ENCODE peak calls at places on chromosome 21, in six cellular contexts. M is K562, D is uterus, P is spleen, Q is gastrocnemius medialis, C is suprapubic skin. U is an unnamed sample.

GRCh38 chr21:42480736-42481135 is 15.3 kb downstream of the RSPH1 start:
- DNase-seq in P (no peak), M (no peak), C (no peak), Q (no peak), D (no peak), U (no peak)

GRCh38 chr21:41965447-41966340 is 11.9 kb upstream of the C2CD2 start:
- DNase-seq in Q (no peak), M (no peak), P (peak; percentile 57), D (no peak), C (no peak), U (no peak)

GRCh38 chr21:41852929-41853320 is 26.2 kb downstream of the PRDM15 start:
- DNase-seq in D (no peak), M (no peak), P (peak; percentile 36), Q (no peak), C (no peak), U (no peak)

GRCh38 chr21:31926498-31926897 is 53.7 kb downstream of the HUNK start:
- DNase-seq in C (no peak), P (no peak), D (no peak), Q (no peak), M (no peak), U (no peak)

GRCh38 chr21:31476551-31477120 is 132.6 kb upstream of the TIAM1 start:
- DNase-seq in M (no peak), P (no peak), D (no peak), Q (no peak), C (no peak), U (no peak)

GRCh38 chr21:40386301-40386911 is 460.6 kb downstream of the DSCAM start:
- DNase-seq in C (peak; percentile 55), M (peak; percentile 36), D (no peak), Q (no peak), P (peak; percentile 77), U (no peak)

GRCh38 chr21:35377505-35378090 is 328.5 kb upstream of the RUNX1 start:
- DNase-seq in D (no peak), Q (no peak), P (no peak), M (no peak), C (no peak), U (no peak)

GRCh38 chr21:35943752-35944151 is 116.6 kb downstream of the SETD4 start:
- DNase-seq in D (no peak), P (no peak), Q (no peak), M (no peak), C (no peak), U (no peak)

GRCh38 chr21:42193131-42193671 is 25.7 kb upstream of the ABCG1 start:
- DNase-seq in D (no peak), Q (no peak), M (no peak), P (no peak), C (no peak), U (no peak)

GRCh38 chr21:33552999-33553598 is 10.3 kb downstream of the SON start:
- DNase-seq in P (no peak), C (no peak), D (no peak), Q (no peak), M (no peak), U (no peak)

GRCh38 chr21:18954415-18954972 is 550.9 kb upstream of the TMPRSS15 start:
- DNase-seq in C (no peak), D (no peak), Q (no peak), M (no peak), P (no peak), U (no peak)

GRCh38 chr21:16409341-16409740 is 679.6 kb downstream of the USP25 start:
- DNase-seq in Q (no peak), P (no peak), C (no peak), D (no peak), M (no peak), U (no peak)

GRCh38 chr21:42707207-42707830 is 53.9 kb downstream of the PDE9A start:
- DNase-seq in P (no peak), D (no peak), C (no peak), Q (no peak), M (no peak), U (peak; percentile 76)

GRCh38 chr21:34801519-34802132 is 132.8 kb downstream of the CLIC6 start:
- DNase-seq in C (no peak), Q (no peak), P (no peak), M (peak; percentile 21), D (no peak), U (no peak)

GRCh38 chr21:33025471-33026298 is at the start of gene OLIG2:
- DNase-seq in M (no peak), C (no peak), D (no peak), Q (no peak), P (no peak), U (peak; percentile 82)

GRCh38 chr21:21631961-21632360 is 633.8 kb downstream of the NCAM2 start:
- DNase-seq in M (no peak), D (no peak), P (no peak), Q (no peak), C (no peak), U (no peak)

GRCh38 chr21:34702341-34702807 is 33.6 kb downstream of the CLIC6 start:
- DNase-seq in Q (no peak), M (no peak), D (peak; percentile 67), P (no peak), C (peak; percentile 86), U (peak; percentile 92)

GRCh38 chr21:33127154-33127893 is 57.4 kb downstream of the OLIG1 start:
- DNase-seq in C (peak; percentile 69), Q (peak; percentile 27), P (peak; percentile 84), D (peak; percentile 36), M (peak; percentile 77), U (peak; percentile 88)

GRCh38 chr21:33237446-33237845 is 7.7 kb downstream of the IFNAR2 start:
- DNase-seq in Q (no peak), M (no peak), D (no peak), C (no peak), P (no peak), U (no peak)

GRCh38 chr21:35711213-35711612 is 349.1 kb downstream of the SETD4 start:
- DNase-seq in C (no peak), Q (no peak), M (no peak), D (no peak), P (no peak), U (no peak)

GRCh38 chr21:34061983-34062382 is 11.4 kb upstream of the MRPS6 start:
- DNase-seq in M (peak; percentile 62), D (no peak), P (no peak), C (no peak), Q (no peak), U (no peak)

GRCh38 chr21:41068411-41069304 is 99.3 kb upstream of the BACE2 start:
- DNase-seq in P (peak; percentile 92), C (peak; percentile 80), M (peak; percentile 81), Q (peak; percentile 35), D (peak; percentile 50), U (peak; percentile 95)

DNA sequence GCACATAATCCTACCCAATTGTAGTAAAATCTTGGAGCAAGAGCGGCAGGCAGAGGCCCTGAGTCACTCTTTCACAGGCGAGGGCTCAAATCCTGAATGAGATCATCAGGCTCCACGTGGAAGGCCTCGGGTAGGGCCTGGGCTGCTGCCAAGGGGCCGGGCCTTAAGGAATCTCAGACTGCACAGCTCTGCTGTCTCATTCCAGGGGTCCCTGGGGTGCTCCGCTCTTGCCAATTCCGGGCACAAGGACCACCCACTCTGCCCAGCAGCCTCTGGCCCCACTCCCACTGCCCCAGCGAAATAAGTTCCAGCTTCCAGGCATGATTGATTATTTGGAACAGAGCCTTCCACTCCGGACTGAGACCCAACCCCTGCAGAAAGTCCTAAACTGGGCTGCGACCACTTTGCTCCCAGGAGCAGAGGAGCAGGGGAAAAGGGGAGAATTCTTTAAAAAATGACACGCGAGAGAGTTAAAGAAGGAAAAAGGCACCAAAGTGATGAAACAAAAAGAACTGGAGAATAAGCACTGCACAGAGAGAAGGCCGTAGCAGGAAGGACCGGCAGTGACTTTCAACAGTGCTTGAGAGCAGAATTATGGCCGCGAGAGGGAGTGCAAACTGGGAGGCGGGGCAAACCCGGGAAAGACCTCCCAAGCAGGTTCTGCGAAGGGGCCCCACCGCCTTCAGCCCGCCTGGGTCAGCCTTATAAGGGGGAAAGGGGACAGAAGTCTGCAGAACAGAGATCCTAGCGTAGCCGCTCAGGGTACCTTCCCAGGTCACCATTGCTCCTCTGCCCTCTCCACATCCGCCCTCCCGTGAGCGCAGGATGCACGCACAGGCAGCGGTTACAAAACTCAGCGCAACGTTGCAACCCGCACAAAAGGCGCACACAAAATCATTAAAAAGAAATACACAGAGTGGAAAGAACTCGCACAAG is 2.0 kb downstream of the ADAMTS1 start:
- DNase-seq in D (peak; percentile 95), M (no peak), C (peak; percentile 95), P (peak; percentile 80), Q (peak; percentile 85), U (peak; percentile 90)
- TF ChIP-seq POLR2A in D (peak; percentile 52), M (no peak), C (no peak), P (no peak), Q (peak; percentile 57), U (no peak)

GRCh38 chr21:46456750-46457149 is 1.9 kb upstream of the DIP2A start:
- DNase-seq in Q (no peak), M (no peak), P (no peak), D (no peak), C (peak; percentile 53), U (no peak)

GRCh38 chr21:46457801-46458314 is 833 bp upstream of the DIP2A start:
- DNase-seq in P (no peak), C (peak; percentile 81), Q (peak; percentile 20), M (no peak), D (no peak), U (peak; percentile 26)

GRCh38 chr21:46459024-46459355 is 299 bp downstream of the DIP2A start:
- DNase-seq in P (no peak), D (no peak), C (no peak), M (no peak), Q (no peak), U (no peak)

GRCh38 chr21:46459356-46460112 is 843 bp downstream of the DIP2A start:
- DNase-seq in C (peak; percentile 82), M (peak; percentile 71), D (peak; percentile 29), P (peak; percentile 83), Q (no peak), U (peak; percentile 93)

GRCh38 chr21:46458315-46459023 is at the start of gene DIP2A:
- DNase-seq in P (peak; percentile 99), Q (peak; percentile 94), D (peak; percentile 95), M (peak; percentile 99), C (peak; percentile 95), U (peak; percentile 91)
- TF ChIP-seq CTCF in P (no peak), Q (no peak), D (no peak), M (peak; percentile 55), C (no peak), U (no peak)

DNA sequence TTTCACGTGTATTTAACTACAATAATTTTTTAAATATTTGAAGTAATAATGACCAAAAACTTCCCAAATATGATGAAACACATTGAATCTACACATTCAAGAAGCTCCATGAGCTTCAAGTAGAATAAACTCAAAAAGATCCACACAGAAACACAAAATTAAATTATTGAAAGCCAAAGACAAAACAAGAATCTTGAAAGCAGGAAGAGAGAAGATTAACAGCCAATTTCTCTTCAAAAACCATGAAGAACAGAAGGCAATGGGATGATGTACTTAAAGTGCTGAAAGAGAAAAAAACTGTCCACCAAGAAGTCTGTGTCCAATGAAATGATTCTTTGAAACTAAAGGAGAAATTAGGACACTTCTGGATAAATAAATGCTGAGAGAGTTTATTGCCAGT is 5.1 kb upstream of the KRTAP10-10 start:
- DNase-seq in M (no peak), C (no peak), D (no peak), P (no peak), Q (no peak), U (no peak)
- H3K4me3 ChIP-seq in M (no peak overlapping the region), C (no peak overlapping the region), D (no peak overlapping the region), P (no peak overlapping the region), Q (no peak overlapping the region), U (no peak overlapping the region)

DNA sequence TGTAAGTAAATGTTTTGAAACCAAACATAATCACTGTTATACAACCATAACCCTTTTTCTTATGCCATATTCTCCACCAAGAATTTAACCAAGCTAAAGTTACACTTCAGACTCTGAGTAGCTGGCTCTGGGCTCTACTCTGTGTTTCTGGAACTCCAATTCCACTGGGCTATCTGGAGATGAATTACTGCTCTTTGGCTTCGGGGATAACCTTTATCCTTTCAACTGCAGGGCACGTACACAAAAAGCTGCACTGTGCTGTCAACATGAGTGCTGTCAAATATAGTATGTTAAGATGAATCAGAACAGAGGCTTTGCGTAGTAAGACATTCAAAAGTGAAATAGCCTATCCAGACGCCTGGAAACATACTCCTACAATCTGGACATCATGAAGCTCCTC is 500.6 kb downstream of the LTN1 start:
- DNase-seq in D (no peak), P (no peak), Q (no peak), M (no peak), C (no peak), U (no peak)
- TF ChIP-seq POLR2A in D (no peak), P (no peak), Q (no peak), M (no peak), C (no peak), U (no peak)